ENCODE peak calls at places on chromosomes 5 and 9, in eight cellular contexts. One of them, this sample, is unnamed. For H3K9me3 and H3K27me3, the result is how much of the 10 kb centered on the place peaks cover.

GRCh38 chr5:67610191-67610912 is 413.8 kb upstream of the CD180 start:
- DNase-seq in transverse colon: no peak
- DNase-seq in GM12878: no peak
- DNase-seq in endothelial cell of umbilical vein: no peak
- DNase-seq in stomach: no peak
- DNase-seq in HCT116: no peak
- DNase-seq in testis: no peak
- DNase-seq in gastrocnemius medialis: no peak
- DNase-seq in this sample: no peak

GRCh38 chr5:657570-657969 is 35.6 kb downstream of the TPPP start:
- DNase-seq in transverse colon: no peak
- DNase-seq in GM12878: no peak
- DNase-seq in endothelial cell of umbilical vein: peak
- DNase-seq in stomach: no peak
- DNase-seq in HCT116: peak
- DNase-seq in testis: no peak
- DNase-seq in gastrocnemius medialis: no peak
- DNase-seq in this sample: no peak

GRCh38 chr5:173328896-173329369 is 719 bp upstream of the STC2 start:
- DNase-seq in transverse colon: no peak
- DNase-seq in GM12878: no peak
- DNase-seq in endothelial cell of umbilical vein: peak
- DNase-seq in stomach: no peak
- DNase-seq in HCT116: peak
- DNase-seq in testis: no peak
- DNase-seq in gastrocnemius medialis: peak
- DNase-seq in this sample: no peak

GRCh38 chr9:98175013-98175679 is 17.3 kb downstream of the CORO2A start:
- DNase-seq in transverse colon: no peak
- DNase-seq in GM12878: no peak
- DNase-seq in endothelial cell of umbilical vein: no peak
- DNase-seq in stomach: no peak
- DNase-seq in HCT116: no peak
- DNase-seq in testis: no peak
- DNase-seq in gastrocnemius medialis: no peak
- DNase-seq in this sample: no peak

GRCh38 chr5:114438471-114438870 is 76.6 kb downstream of the KCNN2 start:
- DNase-seq in transverse colon: no peak
- DNase-seq in GM12878: no peak
- DNase-seq in endothelial cell of umbilical vein: no peak
- DNase-seq in stomach: no peak
- DNase-seq in HCT116: no peak
- DNase-seq in testis: no peak
- DNase-seq in gastrocnemius medialis: no peak
- DNase-seq in this sample: no peak

GRCh38 chr9:35728041-35728971 is 3.7 kb downstream of the TLN1 start:
- DNase-seq in transverse colon: peak
- DNase-seq in GM12878: no peak
- DNase-seq in endothelial cell of umbilical vein: peak
- DNase-seq in stomach: peak
- DNase-seq in HCT116: no peak
- DNase-seq in testis: peak
- DNase-seq in gastrocnemius medialis: peak
- DNase-seq in this sample: peak

GRCh38 chr9:95110956-95111525 is 206.5 kb downstream of the FANCC start:
- DNase-seq in transverse colon: no peak
- DNase-seq in GM12878: no peak
- DNase-seq in endothelial cell of umbilical vein: no peak
- DNase-seq in stomach: no peak
- DNase-seq in HCT116: no peak
- DNase-seq in testis: no peak
- DNase-seq in gastrocnemius medialis: no peak
- DNase-seq in this sample: no peak

GRCh38 chr9:91341258-91341746 is 20.4 kb downstream of the AUH start:
- DNase-seq in transverse colon: no peak
- DNase-seq in GM12878: no peak
- DNase-seq in endothelial cell of umbilical vein: no peak
- DNase-seq in stomach: no peak
- DNase-seq in HCT116: no peak
- DNase-seq in testis: no peak
- DNase-seq in gastrocnemius medialis: no peak
- DNase-seq in this sample: no peak

GRCh38 chr5:53430618-53431252 is 49.7 kb upstream of the FST start:
- DNase-seq in transverse colon: no peak
- DNase-seq in GM12878: no peak
- DNase-seq in endothelial cell of umbilical vein: peak
- DNase-seq in stomach: no peak
- DNase-seq in HCT116: peak
- DNase-seq in testis: no peak
- DNase-seq in gastrocnemius medialis: no peak
- DNase-seq in this sample: no peak

GRCh38 chr5:19605846-19606407 is 382.1 kb downstream of the CDH18 start:
- DNase-seq in transverse colon: no peak
- DNase-seq in GM12878: no peak
- DNase-seq in endothelial cell of umbilical vein: no peak
- DNase-seq in stomach: no peak
- DNase-seq in HCT116: no peak
- DNase-seq in testis: no peak
- DNase-seq in gastrocnemius medialis: no peak
- DNase-seq in this sample: no peak

GRCh38 chr9:135355466-135356420 is 123.8 kb upstream of the PPP1R26 start:
- DNase-seq in transverse colon: no peak
- DNase-seq in GM12878: no peak
- DNase-seq in endothelial cell of umbilical vein: no peak
- DNase-seq in stomach: no peak
- DNase-seq in HCT116: no peak
- DNase-seq in testis: no peak
- DNase-seq in gastrocnemius medialis: no peak
- DNase-seq in this sample: no peak

GRCh38 chr5:141855265-141856029 is 22.8 kb downstream of the PCDH1 start:
- DNase-seq in transverse colon: no peak
- DNase-seq in GM12878: no peak
- DNase-seq in endothelial cell of umbilical vein: no peak
- DNase-seq in stomach: peak
- DNase-seq in HCT116: no peak
- DNase-seq in testis: no peak
- DNase-seq in gastrocnemius medialis: no peak
- DNase-seq in this sample: peak

GRCh38 chr5:89045216-89045615 is 162.2 kb upstream of the MEF2C start:
- DNase-seq in transverse colon: no peak
- DNase-seq in GM12878: no peak
- DNase-seq in endothelial cell of umbilical vein: no peak
- DNase-seq in stomach: no peak
- DNase-seq in HCT116: no peak
- DNase-seq in testis: no peak
- DNase-seq in gastrocnemius medialis: no peak
- DNase-seq in this sample: no peak

GRCh38 chr9:80866576-80867227 is 822.6 kb downstream of the TLE1 start:
- DNase-seq in transverse colon: no peak
- DNase-seq in GM12878: no peak
- DNase-seq in endothelial cell of umbilical vein: no peak
- DNase-seq in stomach: no peak
- DNase-seq in HCT116: no peak
- DNase-seq in testis: no peak
- DNase-seq in gastrocnemius medialis: no peak
- DNase-seq in this sample: no peak

GRCh38 chr9:99296375-99296951 is 74.4 kb downstream of the SEC61B start:
- DNase-seq in transverse colon: no peak
- DNase-seq in GM12878: no peak
- DNase-seq in endothelial cell of umbilical vein: no peak
- DNase-seq in stomach: no peak
- DNase-seq in HCT116: no peak
- DNase-seq in testis: peak
- DNase-seq in gastrocnemius medialis: no peak
- DNase-seq in this sample: peak

DNA sequence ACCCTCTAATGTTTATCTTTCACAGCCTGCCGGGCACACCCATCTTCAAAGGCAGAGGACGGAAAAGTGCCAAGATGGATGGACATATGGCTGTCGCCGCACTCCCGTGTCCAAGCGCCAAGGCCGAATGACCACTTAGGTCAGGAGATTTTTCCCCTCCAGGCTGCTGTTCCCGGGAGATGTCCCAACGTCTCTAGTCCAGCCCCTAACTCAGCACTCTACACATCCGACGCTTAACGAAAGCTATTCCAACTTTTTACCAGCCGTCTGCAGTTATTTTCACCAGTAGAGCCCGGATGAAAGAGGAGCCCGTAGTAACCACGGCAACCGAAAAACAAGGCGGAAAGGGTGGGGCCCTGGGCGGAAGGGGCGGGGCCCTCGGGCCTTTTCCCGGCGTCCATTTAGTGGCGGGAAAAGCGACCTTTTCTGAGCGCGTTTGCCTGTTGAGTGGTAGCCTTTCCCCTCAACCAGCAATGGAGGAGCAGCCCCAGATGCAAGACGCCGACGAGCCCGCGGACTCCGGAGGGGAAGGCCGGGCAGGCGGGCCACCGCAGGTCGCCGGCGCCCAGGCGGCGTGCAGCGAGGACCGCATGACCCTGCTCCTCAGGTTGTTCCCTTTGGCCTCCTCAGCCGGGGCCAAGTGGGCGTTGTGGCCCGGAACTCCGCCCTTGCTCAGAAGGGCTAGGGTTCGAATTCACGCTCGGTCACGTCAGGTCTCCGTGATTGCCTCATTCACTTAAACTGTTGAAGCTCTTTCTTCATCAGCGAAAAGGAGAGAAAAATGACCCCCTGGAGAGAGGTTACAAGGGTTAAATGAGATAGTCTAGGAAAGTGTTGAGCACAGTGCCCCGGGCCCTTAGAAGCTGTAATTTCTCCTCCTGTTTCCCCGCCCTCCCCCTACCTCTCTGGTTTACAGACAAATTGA is at the start of gene CENPH:
- DNase-seq in transverse colon: peak
- DNase-seq in GM12878: peak
- DNase-seq in endothelial cell of umbilical vein: peak
- DNase-seq in stomach: peak
- DNase-seq in HCT116: peak
- DNase-seq in testis: peak
- DNase-seq in gastrocnemius medialis: peak
- DNase-seq in this sample: peak
- TF ChIP-seq POLR2A in transverse colon: no peak
- TF ChIP-seq POLR2A in GM12878: peak
- TF ChIP-seq POLR2A in endothelial cell of umbilical vein: peak
- TF ChIP-seq POLR2A in stomach: no peak
- TF ChIP-seq POLR2A in HCT116: peak
- TF ChIP-seq POLR2A in testis: no peak
- TF ChIP-seq POLR2A in gastrocnemius medialis: no peak
- TF ChIP-seq POLR2A in this sample: no peak

DNA sequence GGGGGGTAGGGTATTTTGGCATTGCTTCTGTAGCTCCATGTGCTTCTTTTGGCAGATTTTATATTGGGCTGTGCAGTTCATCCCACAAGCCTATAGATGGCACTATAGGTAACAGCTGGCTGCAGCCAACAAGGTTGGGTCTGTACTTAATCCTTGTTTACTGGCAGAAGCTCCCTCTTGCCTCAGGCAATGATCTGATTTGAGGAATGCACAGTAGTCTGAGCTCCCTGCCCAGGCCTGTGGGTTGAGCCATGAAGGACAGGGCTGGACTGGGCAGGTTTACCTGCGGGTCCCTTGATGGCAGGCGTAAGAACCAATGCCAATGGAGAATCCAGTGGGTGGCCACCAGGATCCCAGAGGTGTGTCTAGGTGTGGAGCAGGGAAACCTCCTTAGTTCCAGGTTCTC is 11.7 kb upstream of the OR1J2 start:
- DNase-seq in transverse colon: no peak
- DNase-seq in GM12878: no peak
- DNase-seq in endothelial cell of umbilical vein: peak
- DNase-seq in stomach: no peak
- DNase-seq in HCT116: peak
- DNase-seq in testis: peak
- DNase-seq in gastrocnemius medialis: no peak
- DNase-seq in this sample: no peak
- H3K9me3 ChIP-seq in transverse colon: under half
- H3K9me3 ChIP-seq in GM12878: under half
- H3K9me3 ChIP-seq in endothelial cell of umbilical vein: under half
- H3K9me3 ChIP-seq in stomach: under half
- H3K9me3 ChIP-seq in HCT116: under half
- H3K9me3 ChIP-seq in testis: under half
- H3K9me3 ChIP-seq in gastrocnemius medialis: under half
- H3K9me3 ChIP-seq in this sample: under half

GRCh38 chr9:14719231-14719923 is 3.2 kb downstream of the CER1 start:
- DNase-seq in transverse colon: no peak
- DNase-seq in GM12878: no peak
- DNase-seq in endothelial cell of umbilical vein: no peak
- DNase-seq in stomach: no peak
- DNase-seq in HCT116: no peak
- DNase-seq in testis: no peak
- DNase-seq in gastrocnemius medialis: no peak
- DNase-seq in this sample: no peak

GRCh38 chr9:14722391-14723035 is at the start of gene CER1:
- DNase-seq in transverse colon: no peak
- DNase-seq in GM12878: no peak
- DNase-seq in endothelial cell of umbilical vein: no peak
- DNase-seq in stomach: no peak
- DNase-seq in HCT116: no peak
- DNase-seq in testis: no peak
- DNase-seq in gastrocnemius medialis: no peak
- DNase-seq in this sample: no peak

GRCh38 chr9:14723301-14723700 is 768 bp upstream of the CER1 start:
- DNase-seq in transverse colon: no peak
- DNase-seq in GM12878: no peak
- DNase-seq in endothelial cell of umbilical vein: no peak
- DNase-seq in stomach: no peak
- DNase-seq in HCT116: no peak
- DNase-seq in testis: no peak
- DNase-seq in gastrocnemius medialis: no peak
- DNase-seq in this sample: no peak
- H3K27me3 ChIP-seq in transverse colon: under half
- H3K27me3 ChIP-seq in GM12878: under half
- H3K27me3 ChIP-seq in endothelial cell of umbilical vein: under half
- H3K27me3 ChIP-seq in stomach: under half
- H3K27me3 ChIP-seq in HCT116: under half
- H3K27me3 ChIP-seq in testis: under half
- H3K27me3 ChIP-seq in gastrocnemius medialis: under half
- H3K27me3 ChIP-seq in this sample: under half

DNA sequence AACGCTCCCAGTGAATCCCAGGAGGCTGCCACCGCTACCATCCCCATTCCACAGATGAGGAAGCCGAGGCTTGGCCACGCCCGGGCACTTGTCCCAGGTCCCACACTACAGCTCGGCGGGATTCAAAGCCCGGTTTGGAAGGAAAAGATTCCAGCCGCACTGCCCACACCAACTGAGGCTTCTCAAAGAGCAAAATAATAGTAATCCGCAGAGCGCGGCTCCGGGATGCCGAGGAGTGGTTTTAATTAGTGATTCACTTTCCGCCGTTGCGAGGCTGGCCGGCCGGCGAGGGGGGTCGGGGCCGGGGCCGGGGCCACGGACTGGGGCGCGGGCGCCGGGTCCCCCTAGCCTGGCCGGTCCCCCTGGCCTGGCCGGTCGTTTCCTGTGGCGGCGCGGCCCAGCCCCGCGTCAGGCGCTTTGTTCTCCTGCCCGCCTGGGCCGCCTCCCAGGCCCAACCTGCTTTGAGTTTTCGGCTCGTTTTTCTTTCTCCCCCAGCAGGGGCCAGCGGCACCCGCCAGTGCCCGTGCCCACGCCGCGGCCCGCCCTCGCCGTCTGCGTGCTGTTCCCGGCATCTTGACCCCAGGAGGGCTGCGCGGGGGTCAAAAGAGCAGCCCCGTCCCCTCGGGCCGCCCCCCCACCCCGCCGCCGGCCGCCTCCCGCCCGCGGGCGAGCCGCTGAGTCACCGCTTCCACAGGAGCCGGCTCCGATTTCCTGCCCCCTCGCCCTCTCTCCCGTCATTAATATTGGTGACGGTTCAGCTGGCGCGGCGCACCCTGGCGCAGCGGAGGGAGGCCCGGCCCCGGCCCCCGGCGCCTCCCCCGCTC is 31.2 kb downstream of the FGF18 start:
- DNase-seq in transverse colon: peak
- DNase-seq in GM12878: no peak
- DNase-seq in endothelial cell of umbilical vein: peak
- DNase-seq in stomach: peak
- DNase-seq in HCT116: no peak
- DNase-seq in testis: peak
- DNase-seq in gastrocnemius medialis: peak
- DNase-seq in this sample: peak
- TF ChIP-seq POLR2A in transverse colon: no peak
- TF ChIP-seq POLR2A in GM12878: no peak
- TF ChIP-seq POLR2A in endothelial cell of umbilical vein: peak
- TF ChIP-seq POLR2A in stomach: no peak
- TF ChIP-seq POLR2A in HCT116: no peak
- TF ChIP-seq POLR2A in testis: no peak
- TF ChIP-seq POLR2A in gastrocnemius medialis: no peak
- TF ChIP-seq POLR2A in this sample: no peak